ENCODE peak calls at places on chromosome 6, in eight cellular contexts. I is Panc1, Y is HepG2, K is HCT116, B is breast epithelium, A is GM12891, V is spleen, W is upper lobe of left lung. F is an unnamed sample.

GRCh38 chr6:32154514-32155161 is 697 bp downstream of the PPT2 start:
- DNase-seq in I (no peak), Y (peak; percentile 86), K (peak; percentile 54), B (peak; percentile 69), A (peak; percentile 83), V (peak; percentile 88), W (peak; percentile 74), F (peak; percentile 81)

GRCh38 chr6:106145741-106146227 is 59.6 kb downstream of the PRDM1 start:
- DNase-seq in I (no peak), Y (no peak), K (no peak), B (no peak), A (no peak), V (no peak), W (no peak), F (peak; percentile 20)

GRCh38 chr6:106315765-106316375 is 9.7 kb downstream of the ATG5 start:
- DNase-seq in I (no peak), Y (no peak), K (no peak), B (no peak), A (no peak), V (no peak), W (no peak), F (no peak)

GRCh38 chr6:27582928-27583725 is 110.2 kb upstream of the ZNF184 start:
- DNase-seq in I (peak; percentile 67), Y (peak; percentile 65), K (no peak), B (no peak), A (no peak), V (no peak), W (no peak), F (no peak)

GRCh38 chr6:72675396-72675795 is 53.5 kb downstream of the KCNQ5 start:
- DNase-seq in I (no peak), Y (no peak), K (no peak), B (no peak), A (no peak), V (no peak), W (no peak), F (no peak)

GRCh38 chr6:110629153-110629552 is 152.7 kb upstream of the SLC22A16 start:
- DNase-seq in I (no peak), Y (no peak), K (no peak), B (no peak), A (no peak), V (no peak), W (no peak), F (no peak)

GRCh38 chr6:26592649-26593048 is 4.1 kb upstream of the ABT1 start:
- DNase-seq in I (no peak), Y (peak; percentile 30), K (no peak), B (no peak), A (no peak), V (no peak), W (no peak), F (no peak)

GRCh38 chr6:30691208-30691872 is 556 bp upstream of the NRM start:
- DNase-seq in I (no peak), Y (no peak), K (no peak), B (no peak), A (no peak), V (no peak), W (no peak), F (no peak)

DNA sequence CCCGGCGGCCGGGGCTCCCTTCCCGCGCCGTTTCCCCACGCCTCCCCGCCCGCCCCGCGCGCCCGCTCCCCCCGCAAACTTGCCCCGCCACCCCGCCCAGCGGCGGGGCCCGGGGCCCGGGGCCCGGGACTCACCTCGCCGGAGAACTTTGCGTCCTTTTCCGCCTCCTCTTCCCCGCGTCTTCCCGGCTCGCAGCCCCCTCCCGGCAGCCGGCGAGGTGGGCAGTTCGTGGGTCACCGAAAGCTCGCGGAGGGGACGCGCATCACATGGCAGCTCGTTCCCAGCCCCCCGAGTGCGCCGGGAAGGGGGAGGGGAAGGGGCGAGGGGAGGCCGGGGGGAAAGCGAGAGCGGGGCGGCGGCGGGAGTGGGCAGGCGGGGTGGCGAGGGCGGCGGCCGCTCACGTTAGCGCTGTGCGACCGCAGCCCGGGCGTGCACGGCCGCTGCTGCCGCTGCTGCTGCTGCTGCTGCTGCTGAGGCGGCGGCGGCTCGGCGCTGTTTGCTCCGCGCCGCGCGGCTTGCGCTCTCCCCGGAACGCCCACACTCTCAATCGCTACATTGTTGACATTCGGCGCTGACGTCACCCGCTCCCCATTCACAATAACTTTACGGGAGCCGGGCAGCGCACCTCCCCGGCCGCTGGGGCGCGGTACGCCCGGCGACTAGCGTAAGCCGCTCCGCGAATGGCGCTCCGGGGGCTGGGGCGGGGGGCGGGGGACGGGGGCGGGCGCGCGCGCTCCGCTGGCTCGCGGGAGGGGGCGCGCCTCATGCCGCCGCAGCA is at the start of gene BACH2:
- DNase-seq in I (no peak), Y (peak; percentile 73), K (peak; percentile 68), B (peak; percentile 87), A (peak; percentile 37), V (peak; percentile 96), W (peak; percentile 93), F (peak; percentile 95)
- TF ChIP-seq POLR2AphosphoS5 in I (no peak), Y (no peak), K (peak; percentile 58), B (peak; percentile 76), A (no peak), V (peak; percentile 92), W (no peak), F (peak; percentile 77)

DNA sequence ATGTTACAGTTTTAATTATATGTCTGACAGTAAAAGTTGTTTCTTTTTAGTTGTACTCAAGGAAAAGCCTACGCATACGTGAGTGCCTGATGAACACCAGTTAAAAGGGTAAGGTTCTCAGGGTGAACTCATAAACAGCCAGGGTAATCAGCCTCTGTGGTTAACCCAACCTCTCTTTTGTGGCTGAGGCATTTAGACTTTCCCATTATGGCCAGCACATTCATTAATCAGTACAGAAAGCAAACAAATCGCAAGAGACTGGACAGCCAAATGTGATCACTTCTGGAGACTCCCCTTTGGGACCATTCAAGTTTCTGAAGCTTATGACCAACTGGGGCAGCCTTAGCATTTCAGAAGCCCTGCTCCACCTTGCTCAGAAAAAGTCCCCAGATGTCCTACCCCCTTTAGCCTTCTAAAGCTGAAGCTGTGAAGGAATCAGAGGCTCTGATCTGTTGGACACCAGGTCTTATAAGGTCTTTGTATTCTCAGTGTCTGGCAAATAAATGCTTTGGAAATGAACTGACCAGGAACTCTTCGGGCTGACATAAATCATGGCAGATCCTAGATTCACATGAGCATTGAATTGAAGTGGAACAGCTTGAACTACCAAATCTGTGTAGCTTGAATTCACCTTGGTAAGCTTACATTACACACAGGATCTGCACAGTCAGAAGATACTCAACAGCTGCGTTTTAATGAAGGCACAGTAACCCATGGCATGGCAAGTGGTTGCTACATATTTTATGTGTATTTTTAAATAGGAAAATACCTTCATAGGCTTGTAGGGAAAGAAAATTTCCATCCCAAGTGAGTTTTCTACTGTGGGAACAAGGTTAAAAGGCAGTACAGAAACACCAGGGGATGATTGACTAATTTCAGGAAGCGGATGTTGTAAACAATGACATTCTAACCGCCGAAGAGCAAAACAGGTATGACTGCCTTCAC is 18.7 kb downstream of the IL20RA start:
- DNase-seq in I (no peak), Y (no peak), K (no peak), B (no peak), A (no peak), V (no peak), W (no peak), F (no peak)
- TF ChIP-seq POLR2AphosphoS5 in I (no peak), Y (no peak), K (no peak), B (peak; percentile 58), A (no peak), V (no peak), W (no peak), F (peak; percentile 21)

GRCh38 chr6:16249971-16250370 is 11.6 kb downstream of the GMPR start:
- DNase-seq in I (no peak), Y (peak; percentile 45), K (no peak), B (no peak), A (no peak), V (no peak), W (no peak), F (no peak)
- TF ChIP-seq POLR2AphosphoS5 in I (no peak), Y (no peak), K (no peak), B (peak; percentile 19), A (no peak), V (no peak), W (no peak), F (no peak)

DNA sequence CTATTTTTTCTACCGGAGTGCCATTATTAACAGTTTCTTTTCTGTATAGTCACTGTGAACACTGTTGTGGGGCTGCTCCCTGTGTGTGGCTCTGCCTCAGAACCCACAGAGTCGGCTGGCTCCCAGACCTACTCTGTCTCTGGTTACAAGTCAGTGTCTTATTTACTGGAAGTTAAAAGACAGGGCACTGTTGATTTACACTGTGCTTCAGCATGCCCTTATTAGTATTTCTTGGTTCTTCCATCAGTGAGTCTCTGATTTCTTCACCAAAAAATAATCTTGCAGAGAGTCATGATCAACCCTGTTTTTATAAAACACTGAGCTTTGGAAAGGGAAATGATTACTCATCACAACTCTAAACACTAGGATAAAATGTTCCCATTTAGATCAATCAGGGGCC is 92.5 kb downstream of the UTRN start:
- DNase-seq in I (no peak), Y (no peak), K (no peak), B (no peak), A (no peak), V (no peak), W (no peak), F (no peak)
- TF ChIP-seq POLR2AphosphoS5 in I (no peak), Y (no peak), K (no peak), B (no peak), A (no peak), V (no peak), W (no peak), F (no peak)

GRCh38 chr6:41318648-41319565 is 16.5 kb upstream of the NCR2 start:
- DNase-seq in I (peak; percentile 57), Y (peak; percentile 70), K (peak; percentile 71), B (peak; percentile 76), A (peak; percentile 66), V (peak; percentile 97), W (peak; percentile 92), F (peak; percentile 83)
- TF ChIP-seq POLR2AphosphoS5 in I (no peak), Y (no peak), K (peak; percentile 35), B (no peak), A (no peak), V (peak; percentile 68), W (peak; percentile 21), F (no peak)

GRCh38 chr6:108944058-108944457 is 95.8 kb downstream of the ARMC2 start:
- DNase-seq in I (no peak), Y (no peak), K (no peak), B (no peak), A (no peak), V (no peak), W (no peak), F (no peak)

GRCh38 chr6:108946695-108947094 is 98.5 kb downstream of the ARMC2 start:
- DNase-seq in I (no peak), Y (no peak), K (no peak), B (no peak), A (no peak), V (no peak), W (no peak), F (no peak)

GRCh38 chr6:108942556-108943492 is 94.6 kb downstream of the ARMC2 start:
- DNase-seq in I (no peak), Y (no peak), K (no peak), B (no peak), A (no peak), V (peak; percentile 87), W (no peak), F (no peak)

GRCh38 chr6:108945686-108946158 is 97.5 kb downstream of the ARMC2 start:
- DNase-seq in I (no peak), Y (no peak), K (no peak), B (no peak), A (no peak), V (peak; percentile 86), W (no peak), F (peak; percentile 65)

GRCh38 chr6:108944707-108945685 is 96.8 kb downstream of the ARMC2 start:
- DNase-seq in I (no peak), Y (no peak), K (no peak), B (no peak), A (no peak), V (no peak), W (no peak), F (no peak)
- TF ChIP-seq POLR2AphosphoS5 in I (no peak), Y (no peak), K (no peak), B (peak; percentile 39), A (no peak), V (no peak), W (no peak), F (peak; percentile 66)

GRCh38 chr6:166910601-166911000 is 45.7 kb downstream of the RNASET2 start:
- DNase-seq in I (no peak), Y (no peak), K (no peak), B (no peak), A (no peak), V (no peak), W (no peak), F (no peak)
- TF ChIP-seq POLR2AphosphoS5 in I (no peak), Y (no peak), K (no peak), B (no peak), A (no peak), V (no peak), W (no peak), F (no peak)

F was measured in stomach.